ENCODE peak calls at places on chromosomes 6 and 20, in four cellular contexts. F is pancreas, L is astrocyte of the spinal cord, D is thoracic aorta. B is an unnamed sample.

GRCh38 chr6:107819217-107819616 is 4.9 kb downstream of the SCML4 start:
- DNase-seq in F (no peak), L (no peak), D (no peak), B (no peak)

GRCh38 chr20:34693414-34693813 is 10.7 kb upstream of the TP53INP2 start:
- DNase-seq in L (no peak), D (no peak), F (no peak), B (no peak)

GRCh38 chr6:21587182-21587924 is 6.2 kb upstream of the SOX4 start:
- DNase-seq in F (peak), D (no peak), L (peak), B (peak)

GRCh38 chr6:1596088-1596852 is 13.4 kb upstream of the FOXC1 start:
- DNase-seq in D (no peak), F (peak), L (peak), B (peak)

GRCh38 chr6:167937948-167938911 is 59.2 kb upstream of the KIF25 start:
- DNase-seq in L (no peak), D (no peak), F (no peak), B (no peak)

GRCh38 chr6:75791881-75792280 is 42.8 kb downstream of the MYO6 start:
- DNase-seq in L (peak), D (no peak), F (no peak), B (no peak)

GRCh38 chr6:91276315-91276714 is 689.4 kb upstream of the MAP3K7 start:
- DNase-seq in D (no peak), F (no peak), L (peak), B (no peak)

GRCh38 chr6:55917756-55918415 is 42.5 kb upstream of the BMP5 start:
- DNase-seq in D (no peak), F (no peak), L (peak), B (peak)

GRCh38 chr6:13331516-13332348 is 3.4 kb upstream of the TBC1D7 start:
- DNase-seq in F (no peak), D (no peak), L (peak), B (peak)

GRCh38 chr6:67689329-67689728 is 945.8 kb upstream of the ADGRB3 start:
- DNase-seq in L (no peak), F (no peak), D (no peak), B (no peak)

GRCh38 chr6:12203001-12203400 is 87.2 kb upstream of the EDN1 start:
- DNase-seq in L (peak), F (no peak), D (no peak), B (peak)

GRCh38 chr20:36688630-36689029 is 42.6 kb upstream of the SLA2 start:
- DNase-seq in F (no peak), D (no peak), L (no peak), B (no peak)

GRCh38 chr6:116373300-116373699 is 2.6 kb downstream of the DSE start:
- DNase-seq in D (no peak), F (no peak), L (no peak), B (no peak)

GRCh38 chr20:31440012-31440659 is at the start of gene DEFB123:
- DNase-seq in D (no peak), L (no peak), F (no peak), B (no peak)

GRCh38 chr6:37417393-37417792 is 15.6 kb upstream of the CMTR1 start:
- DNase-seq in D (no peak), L (no peak), F (no peak), B (no peak)

GRCh38 chr6:85015396-85015990 is 251.1 kb upstream of the TBX18 start:
- DNase-seq in F (peak), L (peak), D (no peak), B (peak)

GRCh38 chr6:94254689-94255088 is 835.3 kb upstream of the EPHA7 start:
- DNase-seq in L (peak), D (no peak), F (no peak), B (no peak)

GRCh38 chr6:44925100-44925739 is 402.9 kb upstream of the RUNX2 start:
- DNase-seq in L (peak), F (no peak), D (no peak), B (peak)

GRCh38 chr20:34522969-34523871 is 7.0 kb downstream of the DYNLRB1 start:
- DNase-seq in F (peak), D (no peak), L (peak), B (peak)

GRCh38 chr6:41366150-41366549 is 30.7 kb downstream of the NCR2 start:
- DNase-seq in F (no peak), L (no peak), D (no peak), B (no peak)

GRCh38 chr6:30441171-30441570 is 48.1 kb upstream of the HLA-E start:
- DNase-seq in L (no peak), F (no peak), D (no peak), B (no peak)

GRCh38 chr20:50238081-50238800 is 47.6 kb downstream of the CEBPB start:
- DNase-seq in L (no peak), D (no peak), F (no peak), B (no peak)

GRCh38 chr6:168089186-168090063 is 10.4 kb upstream of the FRMD1 start:
- DNase-seq in D (no peak), F (no peak), L (no peak), B (no peak)

GRCh38 chr6:111722220-111722731 is 116.6 kb upstream of the TRAF3IP2 start:
- DNase-seq in L (peak), D (no peak), F (no peak), B (peak)

GRCh38 chr6:27254566-27254965 is 7.1 kb downstream of the PRSS16 start:
- DNase-seq in F (no peak), D (no peak), L (no peak), B (no peak)

GRCh38 chr6:159107451-159108260 is 61.5 kb upstream of the FNDC1 start:
- DNase-seq in F (no peak), D (no peak), L (no peak), B (no peak)

GRCh38 chr6:157143171-157143884 is 180.0 kb downstream of the TMEM242 start:
- DNase-seq in L (peak), D (peak), F (no peak), B (peak)

GRCh38 chr20:54848984-54849538 is 373.7 kb downstream of the DOK5 start:
- DNase-seq in D (no peak), L (no peak), F (no peak), B (no peak)

GRCh38 chr6:75089921-75090320 is 115.9 kb downstream of the COL12A1 start:
- DNase-seq in D (no peak), L (no peak), F (no peak), B (no peak)

GRCh38 chr6:10873374-10873773 is 8.5 kb downstream of the GCM2 start:
- DNase-seq in L (no peak), D (no peak), F (no peak), B (no peak)

GRCh38 chr20:49914310-49915117 is 815 bp downstream of the SPATA2 start:
- DNase-seq in F (peak), D (no peak), L (no peak), B (no peak)

GRCh38 chr20:53677447-53678314 is 84.0 kb upstream of the ZNF217 start:
- DNase-seq in L (no peak), D (no peak), F (no peak), B (peak)

GRCh38 chr20:19495905-19496703 is 262.0 kb upstream of the RIN2 start:
- DNase-seq in F (no peak), L (peak), D (no peak), B (no peak)

GRCh38 chr6:116847234-116847633 is 18.4 kb upstream of the GPRC6A start:
- DNase-seq in F (no peak), D (no peak), L (peak), B (peak)

GRCh38 chr6:2111162-2111677 is 134.2 kb downstream of the GMDS start:
- DNase-seq in L (peak), D (no peak), F (no peak), B (peak)

DNA sequence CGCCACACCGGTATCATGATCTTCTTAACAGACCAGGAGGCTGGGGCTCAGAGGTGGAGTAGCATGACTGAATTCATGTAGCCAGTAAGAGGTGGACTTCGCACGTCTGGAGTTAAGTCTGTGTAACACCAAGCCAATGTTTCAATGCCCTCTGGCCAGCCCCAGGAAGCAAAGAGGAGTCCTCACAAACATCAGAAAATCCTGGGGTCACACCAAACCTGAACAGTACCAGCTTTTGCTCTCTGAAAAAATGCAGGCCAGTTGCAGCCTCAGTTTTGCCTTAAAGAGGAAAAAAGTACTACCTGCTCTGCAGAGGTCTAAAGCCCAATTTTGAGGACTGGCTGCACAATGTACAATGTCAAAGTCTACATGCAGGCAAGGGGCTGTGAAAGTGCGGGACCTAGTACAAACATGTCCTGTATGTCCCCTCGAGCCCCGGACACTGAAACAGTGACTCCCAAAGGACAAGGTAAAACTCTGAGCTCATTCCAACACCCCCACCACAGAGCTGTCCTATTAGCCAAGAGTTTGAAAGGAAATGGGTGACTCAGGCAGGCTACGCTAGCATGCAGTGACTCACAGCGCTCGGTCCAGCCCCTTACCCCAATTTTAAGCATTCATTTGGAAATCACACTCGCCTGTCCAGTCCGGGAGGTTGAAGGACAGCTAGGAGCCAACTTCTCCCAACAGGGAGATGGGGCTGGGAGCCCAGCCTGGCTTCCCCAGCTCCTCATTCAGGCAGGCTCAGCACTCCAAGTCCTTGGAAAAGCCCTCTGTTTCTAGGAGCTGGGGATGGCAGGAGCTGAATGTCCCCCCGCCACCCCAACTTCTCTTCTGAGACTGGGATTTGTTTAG is 4.1 kb downstream of the SDC4 start:
- DNase-seq in L (peak), D (peak), F (peak), B (peak)
- H3K4me3 ChIP-seq in L (peak), D (peak), F (peak), B (peak)

GRCh38 chr6:162753775-162754174 is 26.0 kb downstream of the PACRG start:
- DNase-seq in D (no peak), F (no peak), L (no peak), B (no peak)

GRCh38 chr6:162750776-162751175 is 23.0 kb downstream of the PACRG start:
- DNase-seq in F (no peak), L (peak), D (no peak), B (peak)
- TF ChIP-seq CTCF in F (no peak), L (peak), D (no peak), B (no peak)

GRCh38 chr20:62899633-62900051 is 26.7 kb downstream of the DIDO1 start:
- DNase-seq in F (no peak), D (no peak), L (no peak), B (no peak)
- H3K4me3 ChIP-seq in F (no peak), D (no peak), L (no peak), B (no peak)

GRCh38 chr20:64143018-64143801 is 21.0 kb upstream of the MYT1 start:
- DNase-seq in F (no peak), L (no peak), D (no peak), B (no peak)

GRCh38 chr20:64144144-64144912 is 19.9 kb upstream of the MYT1 start:
- DNase-seq in F (no peak), L (no peak), D (no peak), B (no peak)

GRCh38 chr20:64146936-64147451 is 17.3 kb upstream of the MYT1 start:
- DNase-seq in D (no peak), L (no peak), F (no peak), B (no peak)

GRCh38 chr20:64146301-64146935 is 17.8 kb upstream of the MYT1 start:
- DNase-seq in L (no peak), D (no peak), F (no peak), B (no peak)

GRCh38 chr20:64145458-64146300 is 18.6 kb upstream of the MYT1 start:
- DNase-seq in D (no peak), L (no peak), F (no peak), B (no peak)
- TF ChIP-seq CTCF in D (no peak), L (peak), F (no peak), B (no peak)

DNA sequence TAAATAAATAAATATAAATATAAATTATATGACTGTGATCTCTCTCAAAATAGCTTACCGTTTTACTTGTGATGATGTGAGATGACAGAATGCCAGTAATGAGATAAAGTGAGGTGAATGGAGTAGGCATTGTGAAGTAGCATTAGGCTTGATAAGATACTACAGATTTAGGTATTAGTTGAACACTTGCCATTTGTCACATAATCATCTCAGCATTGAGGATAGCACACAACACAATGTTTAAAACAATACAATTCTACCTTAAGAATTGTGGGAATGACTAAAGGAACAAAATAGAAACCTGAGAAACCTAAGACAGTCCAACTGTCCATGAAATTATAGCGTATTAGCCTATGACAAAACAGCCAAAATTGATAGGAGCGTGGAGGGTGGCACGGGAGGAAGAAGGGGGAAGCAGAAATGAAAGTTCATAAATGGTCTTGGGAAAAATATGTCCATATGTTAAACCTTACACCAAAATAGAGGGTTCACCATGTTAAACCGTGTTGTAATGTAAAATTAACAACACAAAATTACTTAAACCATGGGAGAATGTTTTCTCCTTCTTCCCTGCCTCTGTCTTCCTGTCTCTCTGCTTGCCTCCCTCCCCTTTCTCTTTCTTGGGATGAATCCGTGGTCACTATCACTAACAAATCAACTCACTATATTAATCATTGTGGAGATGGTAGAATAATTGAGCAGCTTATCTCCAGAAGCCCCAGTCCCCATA is 33.1 kb upstream of the HFE start:
- DNase-seq in D (no peak), L (peak), F (no peak), B (peak)
- H3K4me3 ChIP-seq in D (peak), L (peak), F (peak), B (peak)

B was measured in fibroblast of the aortic adventitia.